ENCODE peak calls at places on chromosomes 5 and 9, in four cellular contexts. One of them, this sample, is unnamed.

GRCh38 chr5:53429706-53430105 is 50.7 kb upstream of the FST start:
- DNase-seq in A549: peak
- DNase-seq in NCI-H2029 treated with DMSO at 0.1 percent for 48 hours: no peak
- DNase-seq in B cell: no peak
- DNase-seq in this sample: no peak

GRCh38 chr5:139752506-139753350 is 42.9 kb upstream of the PSD2 start:
- DNase-seq in A549: no peak
- DNase-seq in NCI-H2029 treated with DMSO at 0.1 percent for 48 hours: no peak
- DNase-seq in B cell: no peak
- DNase-seq in this sample: no peak

GRCh38 chr5:160379485-160379884 is 9.1 kb upstream of the C1QTNF2 start:
- DNase-seq in A549: no peak
- DNase-seq in NCI-H2029 treated with DMSO at 0.1 percent for 48 hours: no peak
- DNase-seq in B cell: no peak
- DNase-seq in this sample: no peak

GRCh38 chr9:96169488-96169887 is 132.5 kb downstream of the HSD17B3 start:
- DNase-seq in A549: peak
- DNase-seq in NCI-H2029 treated with DMSO at 0.1 percent for 48 hours: no peak
- DNase-seq in B cell: no peak
- DNase-seq in this sample: no peak

GRCh38 chr5:134533115-134533815 is 7.8 kb downstream of the JADE2 start:
- DNase-seq in A549: no peak
- DNase-seq in NCI-H2029 treated with DMSO at 0.1 percent for 48 hours: no peak
- DNase-seq in B cell: no peak
- DNase-seq in this sample: no peak

GRCh38 chr5:16508730-16509531 is 43.3 kb upstream of the ZNF622 start:
- DNase-seq in A549: peak
- DNase-seq in NCI-H2029 treated with DMSO at 0.1 percent for 48 hours: no peak
- DNase-seq in B cell: no peak
- DNase-seq in this sample: no peak

GRCh38 chr9:36995927-36996471 is 38.1 kb downstream of the PAX5 start:
- DNase-seq in A549: peak
- DNase-seq in NCI-H2029 treated with DMSO at 0.1 percent for 48 hours: peak
- DNase-seq in B cell: peak
- DNase-seq in this sample: peak

GRCh38 chr5:83608122-83608521 is 112.5 kb downstream of the HAPLN1 start:
- DNase-seq in A549: peak
- DNase-seq in NCI-H2029 treated with DMSO at 0.1 percent for 48 hours: no peak
- DNase-seq in B cell: no peak
- DNase-seq in this sample: peak

GRCh38 chr5:5246736-5247135 is 106.6 kb downstream of the ADAMTS16 start:
- DNase-seq in A549: no peak
- DNase-seq in NCI-H2029 treated with DMSO at 0.1 percent for 48 hours: no peak
- DNase-seq in B cell: no peak
- DNase-seq in this sample: no peak

GRCh38 chr9:124297553-124297905 is 39.8 kb downstream of the NEK6 start:
- DNase-seq in A549: peak
- DNase-seq in NCI-H2029 treated with DMSO at 0.1 percent for 48 hours: no peak
- DNase-seq in B cell: no peak
- DNase-seq in this sample: no peak

GRCh38 chr5:62296998-62297397 is 9.0 kb upstream of the KIF2A start:
- DNase-seq in A549: no peak
- DNase-seq in NCI-H2029 treated with DMSO at 0.1 percent for 48 hours: no peak
- DNase-seq in B cell: no peak
- DNase-seq in this sample: no peak

GRCh38 chr5:156532921-156533320 is 206.0 kb downstream of the SGCD start:
- DNase-seq in A549: no peak
- DNase-seq in NCI-H2029 treated with DMSO at 0.1 percent for 48 hours: no peak
- DNase-seq in B cell: no peak
- DNase-seq in this sample: no peak

GRCh38 chr9:128607642-128608350 is 48.9 kb downstream of the DYNC2I2 start:
- DNase-seq in A549: no peak
- DNase-seq in NCI-H2029 treated with DMSO at 0.1 percent for 48 hours: peak
- DNase-seq in B cell: no peak
- DNase-seq in this sample: no peak

GRCh38 chr9:91515074-91515687 is 91.5 kb upstream of the NFIL3 start:
- DNase-seq in A549: no peak
- DNase-seq in NCI-H2029 treated with DMSO at 0.1 percent for 48 hours: no peak
- DNase-seq in B cell: no peak
- DNase-seq in this sample: peak

GRCh38 chr9:108219664-108220063 is 636.1 kb downstream of the ACTL7B start:
- DNase-seq in A549: no peak
- DNase-seq in NCI-H2029 treated with DMSO at 0.1 percent for 48 hours: no peak
- DNase-seq in B cell: no peak
- DNase-seq in this sample: no peak

GRCh38 chr9:37943329-37944265 is 39.7 kb upstream of the SLC25A51 start:
- DNase-seq in A549: no peak
- DNase-seq in NCI-H2029 treated with DMSO at 0.1 percent for 48 hours: no peak
- DNase-seq in B cell: no peak
- DNase-seq in this sample: no peak

GRCh38 chr9:126207256-126207655 is 119.4 kb upstream of the MVB12B start:
- DNase-seq in A549: no peak
- DNase-seq in NCI-H2029 treated with DMSO at 0.1 percent for 48 hours: peak
- DNase-seq in B cell: no peak
- DNase-seq in this sample: no peak

GRCh38 chr5:135461752-135462151 is 9.6 kb upstream of the TIFAB start:
- DNase-seq in A549: no peak
- DNase-seq in NCI-H2029 treated with DMSO at 0.1 percent for 48 hours: no peak
- DNase-seq in B cell: no peak
- DNase-seq in this sample: no peak

GRCh38 chr5:173629628-173630027 is 13.2 kb upstream of the BOD1 start:
- DNase-seq in A549: peak
- DNase-seq in NCI-H2029 treated with DMSO at 0.1 percent for 48 hours: no peak
- DNase-seq in B cell: no peak
- DNase-seq in this sample: peak

GRCh38 chr5:61055434-61056006 is 106.7 kb downstream of the SMIM15 start:
- DNase-seq in A549: peak
- DNase-seq in NCI-H2029 treated with DMSO at 0.1 percent for 48 hours: peak
- DNase-seq in B cell: no peak
- DNase-seq in this sample: peak

GRCh38 chr5:168600409-168600808 is 21.2 kb upstream of the PANK3 start:
- DNase-seq in A549: no peak
- DNase-seq in NCI-H2029 treated with DMSO at 0.1 percent for 48 hours: no peak
- DNase-seq in B cell: no peak
- DNase-seq in this sample: no peak

GRCh38 chr5:6504677-6505414 is 56.2 kb downstream of the UBE2QL1 start:
- DNase-seq in A549: peak
- DNase-seq in NCI-H2029 treated with DMSO at 0.1 percent for 48 hours: peak
- DNase-seq in B cell: no peak
- DNase-seq in this sample: no peak

GRCh38 chr9:122941560-122942234 is 877 bp downstream of the RABGAP1 start:
- DNase-seq in A549: no peak
- DNase-seq in NCI-H2029 treated with DMSO at 0.1 percent for 48 hours: no peak
- DNase-seq in B cell: no peak
- DNase-seq in this sample: peak

GRCh38 chr5:126384985-126385384 is 38.2 kb upstream of the GRAMD2B start:
- DNase-seq in A549: no peak
- DNase-seq in NCI-H2029 treated with DMSO at 0.1 percent for 48 hours: no peak
- DNase-seq in B cell: no peak
- DNase-seq in this sample: no peak

GRCh38 chr5:131268758-131269370 is 5.0 kb downstream of the CDC42SE2 start:
- DNase-seq in A549: no peak
- DNase-seq in NCI-H2029 treated with DMSO at 0.1 percent for 48 hours: no peak
- DNase-seq in B cell: no peak
- DNase-seq in this sample: no peak

GRCh38 chr9:1207681-1208080 is 157.5 kb downstream of the DMRT2 start:
- DNase-seq in A549: no peak
- DNase-seq in NCI-H2029 treated with DMSO at 0.1 percent for 48 hours: no peak
- DNase-seq in B cell: no peak
- DNase-seq in this sample: no peak

GRCh38 chr9:124828679-124829669 is 24.3 kb upstream of the WDR38 start:
- DNase-seq in A549: no peak
- DNase-seq in NCI-H2029 treated with DMSO at 0.1 percent for 48 hours: no peak
- DNase-seq in B cell: no peak
- DNase-seq in this sample: no peak

GRCh38 chr9:130331573-130331972 is 66.0 kb downstream of the HMCN2 start:
- DNase-seq in A549: peak
- DNase-seq in NCI-H2029 treated with DMSO at 0.1 percent for 48 hours: no peak
- DNase-seq in B cell: no peak
- DNase-seq in this sample: no peak

GRCh38 chr9:87703636-87704276 is 22.2 kb upstream of the CTSL start:
- DNase-seq in A549: peak
- DNase-seq in NCI-H2029 treated with DMSO at 0.1 percent for 48 hours: no peak
- DNase-seq in B cell: no peak
- DNase-seq in this sample: no peak

GRCh38 chr9:69379250-69379982 is 54.4 kb downstream of the ENTREP1 start:
- DNase-seq in A549: peak
- DNase-seq in NCI-H2029 treated with DMSO at 0.1 percent for 48 hours: peak
- DNase-seq in B cell: no peak
- DNase-seq in this sample: no peak

GRCh38 chr5:109485030-109485429 is 75.3 kb upstream of the PJA2 start:
- DNase-seq in A549: no peak
- DNase-seq in NCI-H2029 treated with DMSO at 0.1 percent for 48 hours: peak
- DNase-seq in B cell: no peak
- DNase-seq in this sample: no peak

GRCh38 chr9:99307846-99308245 is 85.8 kb downstream of the SEC61B start:
- DNase-seq in A549: no peak
- DNase-seq in NCI-H2029 treated with DMSO at 0.1 percent for 48 hours: no peak
- DNase-seq in B cell: no peak
- DNase-seq in this sample: no peak

GRCh38 chr9:130026583-130027427 is 16.2 kb downstream of the FNBP1 start:
- DNase-seq in A549: no peak
- DNase-seq in NCI-H2029 treated with DMSO at 0.1 percent for 48 hours: no peak
- DNase-seq in B cell: no peak
- DNase-seq in this sample: no peak

GRCh38 chr5:175654346-175654745 is 3.5 kb upstream of the HRH2 start:
- DNase-seq in A549: no peak
- DNase-seq in NCI-H2029 treated with DMSO at 0.1 percent for 48 hours: peak
- DNase-seq in B cell: no peak
- DNase-seq in this sample: no peak

GRCh38 chr9:20351715-20352114 is 270.6 kb downstream of the MLLT3 start:
- DNase-seq in A549: no peak
- DNase-seq in NCI-H2029 treated with DMSO at 0.1 percent for 48 hours: no peak
- DNase-seq in B cell: no peak
- DNase-seq in this sample: no peak

GRCh38 chr5:69415584-69415958 is 655 bp downstream of the MARVELD2 start:
- DNase-seq in A549: no peak
- DNase-seq in NCI-H2029 treated with DMSO at 0.1 percent for 48 hours: no peak
- DNase-seq in B cell: no peak
- DNase-seq in this sample: peak